ENCODE peak calls at places on chromosome 11, in four cellular contexts. One of them, this sample, is unnamed.

GRCh38 chr11:122505304-122506006 is 150.1 kb upstream of the UBASH3B start:
- DNase-seq in immature natural killer cell: peak; percentile 3
- DNase-seq in stimulated activated CD4-positive, alpha-beta T cell treated with anti-CD3 and anti-CD28 coated beads, Interleukin-1b, Interleukin-23, amount 100 ng/mL, for 24 hours: peak; percentile 20
- DNase-seq in 8988T: peak; percentile 43
- DNase-seq in this sample: peak; percentile 66

GRCh38 chr11:23212829-23213228 is 352.6 kb upstream of the CCDC179 start:
- DNase-seq in stimulated activated CD4-positive, alpha-beta T cell treated with anti-CD3 and anti-CD28 coated beads, Interleukin-1b, Interleukin-23, amount 100 ng/mL, for 24 hours: no peak
- DNase-seq in immature natural killer cell: no peak
- DNase-seq in 8988T: no peak
- DNase-seq in this sample: peak; percentile 97

GRCh38 chr11:821513-822371 is 3.0 kb downstream of the PNPLA2 start:
- DNase-seq in immature natural killer cell: no peak
- DNase-seq in 8988T: no peak
- DNase-seq in stimulated activated CD4-positive, alpha-beta T cell treated with anti-CD3 and anti-CD28 coated beads, Interleukin-1b, Interleukin-23, amount 100 ng/mL, for 24 hours: no peak
- DNase-seq in this sample: peak; percentile 64

GRCh38 chr11:20041499-20041898 is 118.8 kb downstream of the DBX1 start:
- DNase-seq in immature natural killer cell: no peak
- DNase-seq in 8988T: no peak
- DNase-seq in stimulated activated CD4-positive, alpha-beta T cell treated with anti-CD3 and anti-CD28 coated beads, Interleukin-1b, Interleukin-23, amount 100 ng/mL, for 24 hours: no peak
- DNase-seq in this sample: no peak

GRCh38 chr11:108873938-108874337 is 209.1 kb downstream of the DDX10 start:
- DNase-seq in stimulated activated CD4-positive, alpha-beta T cell treated with anti-CD3 and anti-CD28 coated beads, Interleukin-1b, Interleukin-23, amount 100 ng/mL, for 24 hours: no peak
- DNase-seq in 8988T: no peak
- DNase-seq in immature natural killer cell: no peak
- DNase-seq in this sample: no peak

GRCh38 chr11:79809487-79809886 is 368.7 kb upstream of the TENM4 start:
- DNase-seq in immature natural killer cell: no peak
- DNase-seq in 8988T: no peak
- DNase-seq in stimulated activated CD4-positive, alpha-beta T cell treated with anti-CD3 and anti-CD28 coated beads, Interleukin-1b, Interleukin-23, amount 100 ng/mL, for 24 hours: no peak
- DNase-seq in this sample: peak; percentile 75

GRCh38 chr11:100619484-100619883 is 67.6 kb upstream of the ARHGAP42 start:
- DNase-seq in 8988T: peak; percentile 31
- DNase-seq in stimulated activated CD4-positive, alpha-beta T cell treated with anti-CD3 and anti-CD28 coated beads, Interleukin-1b, Interleukin-23, amount 100 ng/mL, for 24 hours: no peak
- DNase-seq in immature natural killer cell: no peak
- DNase-seq in this sample: peak; percentile 14

GRCh38 chr11:80846442-80846841 is 1405.6 kb upstream of the TENM4 start:
- DNase-seq in 8988T: no peak
- DNase-seq in stimulated activated CD4-positive, alpha-beta T cell treated with anti-CD3 and anti-CD28 coated beads, Interleukin-1b, Interleukin-23, amount 100 ng/mL, for 24 hours: no peak
- DNase-seq in immature natural killer cell: no peak
- DNase-seq in this sample: no peak

GRCh38 chr11:67287355-67288197 is 1.5 kb upstream of the ANKRD13D start:
- DNase-seq in stimulated activated CD4-positive, alpha-beta T cell treated with anti-CD3 and anti-CD28 coated beads, Interleukin-1b, Interleukin-23, amount 100 ng/mL, for 24 hours: no peak
- DNase-seq in 8988T: no peak
- DNase-seq in immature natural killer cell: peak; percentile 65
- DNase-seq in this sample: no peak

GRCh38 chr11:30789270-30789669 is 203.1 kb upstream of the MPPED2 start:
- DNase-seq in immature natural killer cell: no peak
- DNase-seq in stimulated activated CD4-positive, alpha-beta T cell treated with anti-CD3 and anti-CD28 coated beads, Interleukin-1b, Interleukin-23, amount 100 ng/mL, for 24 hours: no peak
- DNase-seq in 8988T: no peak
- DNase-seq in this sample: no peak

GRCh38 chr11:36037031-36037430 is 93.2 kb downstream of the LDLRAD3 start:
- DNase-seq in stimulated activated CD4-positive, alpha-beta T cell treated with anti-CD3 and anti-CD28 coated beads, Interleukin-1b, Interleukin-23, amount 100 ng/mL, for 24 hours: no peak
- DNase-seq in immature natural killer cell: no peak
- DNase-seq in 8988T: no peak
- DNase-seq in this sample: no peak

GRCh38 chr11:134640971-134641968 is 229.2 kb upstream of the B3GAT1 start:
- DNase-seq in stimulated activated CD4-positive, alpha-beta T cell treated with anti-CD3 and anti-CD28 coated beads, Interleukin-1b, Interleukin-23, amount 100 ng/mL, for 24 hours: no peak
- DNase-seq in immature natural killer cell: no peak
- DNase-seq in 8988T: no peak
- DNase-seq in this sample: no peak

GRCh38 chr11:73283316-73284035 is 11.3 kb downstream of the P2RY6 start:
- DNase-seq in stimulated activated CD4-positive, alpha-beta T cell treated with anti-CD3 and anti-CD28 coated beads, Interleukin-1b, Interleukin-23, amount 100 ng/mL, for 24 hours: no peak
- DNase-seq in 8988T: no peak
- DNase-seq in immature natural killer cell: no peak
- DNase-seq in this sample: no peak

GRCh38 chr11:113789675-113790320 is 10.2 kb downstream of the CLDN25 start:
- DNase-seq in immature natural killer cell: no peak
- DNase-seq in stimulated activated CD4-positive, alpha-beta T cell treated with anti-CD3 and anti-CD28 coated beads, Interleukin-1b, Interleukin-23, amount 100 ng/mL, for 24 hours: no peak
- DNase-seq in 8988T: no peak
- DNase-seq in this sample: no peak

GRCh38 chr11:65454311-65454695 is 31.7 kb downstream of the NEAT1 start:
- DNase-seq in immature natural killer cell: no peak
- DNase-seq in stimulated activated CD4-positive, alpha-beta T cell treated with anti-CD3 and anti-CD28 coated beads, Interleukin-1b, Interleukin-23, amount 100 ng/mL, for 24 hours: no peak
- DNase-seq in 8988T: no peak
- DNase-seq in this sample: no peak

GRCh38 chr11:6357222-6357621 is 33.1 kb upstream of the SMPD1 start:
- DNase-seq in immature natural killer cell: no peak
- DNase-seq in 8988T: no peak
- DNase-seq in stimulated activated CD4-positive, alpha-beta T cell treated with anti-CD3 and anti-CD28 coated beads, Interleukin-1b, Interleukin-23, amount 100 ng/mL, for 24 hours: no peak
- DNase-seq in this sample: peak; percentile 17

GRCh38 chr11:64654958-64655541 is 64.0 kb downstream of the SLC22A12 start:
- DNase-seq in 8988T: no peak
- DNase-seq in immature natural killer cell: no peak
- DNase-seq in stimulated activated CD4-positive, alpha-beta T cell treated with anti-CD3 and anti-CD28 coated beads, Interleukin-1b, Interleukin-23, amount 100 ng/mL, for 24 hours: no peak
- DNase-seq in this sample: no peak

GRCh38 chr11:64331569-64332371 is 8.2 kb upstream of the CCDC88B start:
- DNase-seq in stimulated activated CD4-positive, alpha-beta T cell treated with anti-CD3 and anti-CD28 coated beads, Interleukin-1b, Interleukin-23, amount 100 ng/mL, for 24 hours: no peak
- DNase-seq in immature natural killer cell: peak; percentile 86
- DNase-seq in 8988T: peak; percentile 88
- DNase-seq in this sample: peak; percentile 73

GRCh38 chr11:118908931-118909618 is 16.7 kb downstream of the BCL9L start:
- DNase-seq in stimulated activated CD4-positive, alpha-beta T cell treated with anti-CD3 and anti-CD28 coated beads, Interleukin-1b, Interleukin-23, amount 100 ng/mL, for 24 hours: no peak
- DNase-seq in immature natural killer cell: no peak
- DNase-seq in 8988T: no peak
- DNase-seq in this sample: peak; percentile 97

GRCh38 chr11:75667831-75668507 is 869 bp downstream of the MAP6 start:
- DNase-seq in 8988T: no peak
- DNase-seq in immature natural killer cell: no peak
- DNase-seq in stimulated activated CD4-positive, alpha-beta T cell treated with anti-CD3 and anti-CD28 coated beads, Interleukin-1b, Interleukin-23, amount 100 ng/mL, for 24 hours: no peak
- DNase-seq in this sample: peak; percentile 93